ENCODE peak calls at places on chromosomes 16 and 17, in nine cellular contexts. L is naive B cell; A is mesenteric fat pad; Y is hypothalamus; S is AG08396; R is NCI-H1105; Q is non-pigmented ciliary epithelial cell; T is effector memory CD4-positive, alpha-beta T cell; G is heart left ventricle. M is an unnamed sample.

GRCh38 chr16:85166281-85166680 is 54.0 kb upstream of the CIBAR2 start:
- DNase-seq in Q (no peak), T (no peak), L (no peak), A (no peak), S (no peak), Y (no peak), G (no peak), R (no peak), M (no peak)

GRCh38 chr17:81499601-81499970 is 13.0 kb downstream of the ACTG1 start:
- DNase-seq in T (no peak), L (no peak), Q (no peak), Y (no peak), G (no peak), R (no peak), S (no peak), A (no peak), M (no peak)

GRCh38 chr17:39772415-39772814 is 34.7 kb downstream of the GRB7 start:
- DNase-seq in Q (no peak), S (no peak), G (no peak), Y (no peak), A (no peak), T (no peak), L (no peak), R (no peak), M (no peak)

GRCh38 chr16:76947694-76948093 is 243.3 kb upstream of the MON1B start:
- DNase-seq in G (no peak), R (no peak), A (no peak), Y (no peak), S (no peak), T (no peak), L (no peak), Q (no peak), M (no peak)

GRCh38 chr16:1366060-1366711 is 14.5 kb downstream of the GNPTG start:
- DNase-seq in A (no peak), L (no peak), Q (no peak), T (no peak), S (no peak), Y (no peak), R (no peak), G (no peak), M (no peak)

GRCh38 chr17:78390241-78391050 is 12.0 kb downstream of the PGS1 start:
- DNase-seq in A (no peak), S (peak), T (no peak), R (no peak), L (no peak), Y (no peak), Q (peak), G (peak), M (no peak)

GRCh38 chr16:85400305-85401205 is 212.6 kb upstream of the GSE1 start:
- DNase-seq in R (no peak), L (no peak), G (peak), Y (no peak), T (no peak), S (no peak), A (no peak), Q (no peak), M (no peak)

GRCh38 chr17:43563262-43564079 is 17.3 kb upstream of the ETV4 start:
- DNase-seq in A (no peak), T (no peak), L (no peak), S (no peak), Y (no peak), Q (no peak), G (no peak), R (no peak), M (no peak)

GRCh38 chr17:58618336-58618735 is 73.5 kb downstream of the TEX14 start:
- DNase-seq in Q (no peak), R (no peak), S (no peak), L (no peak), A (no peak), G (no peak), Y (no peak), T (no peak), M (no peak)

GRCh38 chr17:48961516-48962233 is 6.7 kb downstream of the GIP start:
- DNase-seq in A (no peak), T (no peak), G (no peak), L (no peak), Y (no peak), Q (no peak), R (no peak), S (peak), M (no peak)

GRCh38 chr17:68792042-68792685 is 163.0 kb downstream of the ABCA8 start:
- DNase-seq in S (no peak), R (no peak), Q (no peak), Y (no peak), L (no peak), G (no peak), T (no peak), A (no peak), M (no peak)

GRCh38 chr17:35257080-35257701 is 14.3 kb downstream of the SLFN5 start:
- DNase-seq in Q (peak), L (no peak), S (peak), T (no peak), R (peak), Y (no peak), A (no peak), G (no peak), M (peak)

GRCh38 chr16:4011225-4011939 is 104.9 kb downstream of the ADCY9 start:
- DNase-seq in Q (no peak), Y (no peak), S (no peak), R (no peak), G (no peak), T (no peak), A (no peak), L (no peak), M (no peak)

GRCh38 chr16:4917117-4917516 is 19.8 kb downstream of the PPL start:
- DNase-seq in T (no peak), S (no peak), Q (no peak), R (no peak), L (no peak), Y (no peak), G (no peak), A (no peak), M (no peak)

GRCh38 chr16:724188-725040 is 1.8 kb downstream of the CCDC78 start:
- DNase-seq in Q (no peak), L (no peak), Y (no peak), G (no peak), R (no peak), T (no peak), A (no peak), S (no peak), M (no peak)

GRCh38 chr17:68389041-68389440 is 68.3 kb downstream of the WIPI1 start:
- DNase-seq in T (no peak), R (no peak), L (no peak), Y (no peak), S (no peak), G (no peak), A (no peak), Q (no peak), M (no peak)

GRCh38 chr16:27387724-27388123 is 14.2 kb upstream of the IL21R start:
- DNase-seq in Q (no peak), Y (no peak), G (no peak), A (no peak), L (no peak), T (no peak), S (no peak), R (no peak), M (no peak)

GRCh38 chr17:4566785-4567184 is 6.4 kb upstream of the GGT6 start:
- DNase-seq in Q (no peak), L (peak), A (no peak), G (peak), Y (no peak), S (peak), R (peak), T (peak), M (peak)

GRCh38 chr16:8908779-8909468 is 26.8 kb downstream of the LITAFD start:
- DNase-seq in T (no peak), A (peak), L (no peak), R (no peak), Q (no peak), Y (no peak), S (no peak), G (no peak), M (no peak)

GRCh38 chr17:5825717-5826330 is 241.5 kb upstream of the NLRP1 start:
- DNase-seq in L (no peak), Q (no peak), A (no peak), Y (no peak), R (no peak), S (peak), G (no peak), T (no peak), M (no peak)

GRCh38 chr17:63925615-63926014 is 6.5 kb downstream of the CD79B start:
- DNase-seq in G (no peak), T (no peak), S (no peak), R (no peak), Q (no peak), Y (no peak), L (peak), A (no peak), M (no peak)

GRCh38 chr17:48240562-48241130 is 133.1 kb downstream of the SNX11 start:
- DNase-seq in G (no peak), L (no peak), Q (no peak), A (no peak), R (no peak), T (no peak), S (peak), Y (no peak), M (no peak)

GRCh38 chr17:27572665-27573064 is 58.3 kb upstream of the LGALS9 start:
- DNase-seq in G (no peak), A (no peak), T (no peak), Q (no peak), S (no peak), R (no peak), Y (no peak), L (no peak), M (no peak)

GRCh38 chr16:12324152-12324551 is 347.6 kb downstream of the SNX29 start:
- DNase-seq in G (no peak), R (no peak), Y (no peak), Q (no peak), L (no peak), T (no peak), A (no peak), S (no peak), M (no peak)

GRCh38 chr16:15811778-15812750 is 44.8 kb downstream of the MYH11 start:
- DNase-seq in G (no peak), A (peak), S (peak), R (no peak), L (no peak), T (no peak), Q (peak), Y (no peak), M (peak)

GRCh38 chr17:21275579-21276339 is 8.8 kb upstream of the MAP2K3 start:
- DNase-seq in A (peak), S (peak), G (peak), Q (no peak), Y (peak), T (peak), L (peak), R (peak), M (peak)

GRCh38 chr17:57226793-57227192 is 29.5 kb upstream of the MSI2 start:
- DNase-seq in A (no peak), R (no peak), S (no peak), T (no peak), L (no peak), Q (no peak), Y (no peak), G (no peak), M (no peak)

GRCh38 chr17:4972752-4973151 is 5.1 kb upstream of the SPAG7 start:
- DNase-seq in T (no peak), S (no peak), R (no peak), G (no peak), L (no peak), Y (no peak), Q (no peak), A (no peak), M (no peak)

GRCh38 chr16:9048302-9048700 is 43.1 kb upstream of the HAPSTR1 start:
- DNase-seq in L (no peak), G (no peak), R (no peak), A (no peak), T (no peak), S (no peak), Q (no peak), Y (no peak), M (no peak)

GRCh38 chr16:78791926-78792325 is 692.5 kb downstream of the WWOX start:
- DNase-seq in Y (no peak), Q (no peak), A (no peak), S (no peak), L (no peak), R (no peak), G (no peak), T (no peak), M (no peak)

GRCh38 chr17:3879181-3879580 is 13.7 kb downstream of the CAMKK1 start:
- DNase-seq in R (no peak), L (no peak), A (no peak), T (no peak), S (peak), Q (no peak), Y (peak), G (peak), M (no peak)

GRCh38 chr17:2901582-2901981 is 105.3 kb downstream of the RAP1GAP2 start:
- DNase-seq in G (peak), Y (no peak), A (no peak), Q (no peak), T (no peak), R (no peak), S (no peak), L (no peak), M (no peak)

GRCh38 chr17:39814497-39814896 is 49.6 kb downstream of the IKZF3 start:
- DNase-seq in G (no peak), Q (no peak), A (no peak), L (no peak), Y (no peak), R (no peak), T (no peak), S (no peak), M (no peak)

GRCh38 chr17:9676742-9677387 is 31.5 kb downstream of the USP43 start:
- DNase-seq in A (no peak), Q (peak), R (no peak), G (no peak), L (no peak), Y (no peak), S (no peak), T (no peak), M (no peak)

GRCh38 chr17:70080541-70081347 is 5.7 kb downstream of the KCNJ16 start:
- DNase-seq in Q (peak), L (no peak), S (peak), T (no peak), G (no peak), R (no peak), Y (no peak), A (no peak), M (no peak)